ENCODE peak calls at places on chromosomes 2 and 18, in ten cellular contexts. One of them, this sample, is unnamed.

GRCh38 chr18:68406761-68407160 is 308.1 kb downstream of the TMX3 start:
- DNase-seq in Caki2: no peak
- DNase-seq in K562: no peak
- DNase-seq in right cardiac atrium: no peak
- DNase-seq in GM10248: no peak
- DNase-seq in hypothalamus: no peak
- DNase-seq in brain microvascular endothelial cell: no peak
- DNase-seq in suprapubic skin: no peak
- DNase-seq in kidney tubule cell: no peak
- DNase-seq in memory B cell: no peak
- DNase-seq in this sample: no peak

GRCh38 chr2:98548920-98549818 is 59.1 kb downstream of the COA5 start:
- DNase-seq in GM10248: peak
- DNase-seq in kidney tubule cell: no peak
- DNase-seq in Caki2: no peak
- DNase-seq in hypothalamus: no peak
- DNase-seq in brain microvascular endothelial cell: no peak
- DNase-seq in right cardiac atrium: no peak
- DNase-seq in memory B cell: no peak
- DNase-seq in suprapubic skin: no peak
- DNase-seq in K562: no peak
- DNase-seq in this sample: peak

GRCh38 chr2:84649487-84650142 is 133.3 kb downstream of the DNAH6 start:
- DNase-seq in brain microvascular endothelial cell: no peak
- DNase-seq in hypothalamus: no peak
- DNase-seq in kidney tubule cell: no peak
- DNase-seq in suprapubic skin: no peak
- DNase-seq in right cardiac atrium: no peak
- DNase-seq in memory B cell: no peak
- DNase-seq in Caki2: no peak
- DNase-seq in GM10248: no peak
- DNase-seq in K562: no peak
- DNase-seq in this sample: no peak

GRCh38 chr2:55097083-55097461 is 46.8 kb upstream of the RTN4 start:
- DNase-seq in brain microvascular endothelial cell: no peak
- DNase-seq in K562: no peak
- DNase-seq in suprapubic skin: no peak
- DNase-seq in memory B cell: no peak
- DNase-seq in Caki2: no peak
- DNase-seq in hypothalamus: no peak
- DNase-seq in kidney tubule cell: no peak
- DNase-seq in GM10248: no peak
- DNase-seq in right cardiac atrium: no peak
- DNase-seq in this sample: no peak

GRCh38 chr18:808502-808901 is 3.5 kb downstream of the YES1 start:
- DNase-seq in memory B cell: no peak
- DNase-seq in suprapubic skin: no peak
- DNase-seq in K562: no peak
- DNase-seq in brain microvascular endothelial cell: no peak
- DNase-seq in right cardiac atrium: no peak
- DNase-seq in Caki2: no peak
- DNase-seq in GM10248: no peak
- DNase-seq in kidney tubule cell: no peak
- DNase-seq in hypothalamus: no peak
- DNase-seq in this sample: no peak

GRCh38 chr2:16608661-16609643 is 56.7 kb downstream of the CYRIA start:
- DNase-seq in hypothalamus: peak
- DNase-seq in memory B cell: peak
- DNase-seq in brain microvascular endothelial cell: peak
- DNase-seq in right cardiac atrium: peak
- DNase-seq in suprapubic skin: peak
- DNase-seq in kidney tubule cell: peak
- DNase-seq in Caki2: no peak
- DNase-seq in GM10248: peak
- DNase-seq in K562: peak
- DNase-seq in this sample: peak

GRCh38 chr2:24418166-24418843 is 58.0 kb upstream of the ITSN2 start:
- DNase-seq in suprapubic skin: no peak
- DNase-seq in brain microvascular endothelial cell: no peak
- DNase-seq in memory B cell: no peak
- DNase-seq in kidney tubule cell: no peak
- DNase-seq in right cardiac atrium: no peak
- DNase-seq in K562: no peak
- DNase-seq in hypothalamus: no peak
- DNase-seq in GM10248: no peak
- DNase-seq in Caki2: no peak
- DNase-seq in this sample: peak

GRCh38 chr2:235157746-235158482 is 206.1 kb downstream of the SH3BP4 start:
- DNase-seq in hypothalamus: no peak
- DNase-seq in Caki2: no peak
- DNase-seq in kidney tubule cell: no peak
- DNase-seq in brain microvascular endothelial cell: no peak
- DNase-seq in GM10248: no peak
- DNase-seq in right cardiac atrium: no peak
- DNase-seq in K562: no peak
- DNase-seq in suprapubic skin: no peak
- DNase-seq in memory B cell: no peak
- DNase-seq in this sample: no peak

GRCh38 chr2:133530645-133531044 is 37.6 kb downstream of the NCKAP5 start:
- DNase-seq in right cardiac atrium: no peak
- DNase-seq in kidney tubule cell: no peak
- DNase-seq in brain microvascular endothelial cell: no peak
- DNase-seq in Caki2: no peak
- DNase-seq in hypothalamus: no peak
- DNase-seq in suprapubic skin: no peak
- DNase-seq in K562: no peak
- DNase-seq in memory B cell: no peak
- DNase-seq in GM10248: no peak
- DNase-seq in this sample: no peak

GRCh38 chr2:15560988-15561573 is at the start of gene NBAS:
- DNase-seq in suprapubic skin: peak
- DNase-seq in right cardiac atrium: peak
- DNase-seq in Caki2: peak
- DNase-seq in GM10248: peak
- DNase-seq in kidney tubule cell: peak
- DNase-seq in K562: peak
- DNase-seq in hypothalamus: peak
- DNase-seq in brain microvascular endothelial cell: peak
- DNase-seq in memory B cell: peak
- DNase-seq in this sample: peak

GRCh38 chr2:156331572-156332451 is 709 bp downstream of the NR4A2 start:
- DNase-seq in hypothalamus: peak
- DNase-seq in kidney tubule cell: peak
- DNase-seq in K562: peak
- DNase-seq in Caki2: peak
- DNase-seq in suprapubic skin: peak
- DNase-seq in memory B cell: peak
- DNase-seq in right cardiac atrium: peak
- DNase-seq in brain microvascular endothelial cell: peak
- DNase-seq in GM10248: no peak
- DNase-seq in this sample: peak

GRCh38 chr2:229330952-229331351 is 59.9 kb upstream of the PID1 start:
- DNase-seq in kidney tubule cell: no peak
- DNase-seq in Caki2: no peak
- DNase-seq in suprapubic skin: no peak
- DNase-seq in GM10248: no peak
- DNase-seq in memory B cell: peak
- DNase-seq in hypothalamus: no peak
- DNase-seq in brain microvascular endothelial cell: no peak
- DNase-seq in K562: no peak
- DNase-seq in right cardiac atrium: no peak
- DNase-seq in this sample: no peak

GRCh38 chr2:58939388-58939787 is 698.3 kb upstream of the FANCL start:
- DNase-seq in GM10248: no peak
- DNase-seq in memory B cell: no peak
- DNase-seq in hypothalamus: no peak
- DNase-seq in suprapubic skin: no peak
- DNase-seq in brain microvascular endothelial cell: peak
- DNase-seq in K562: no peak
- DNase-seq in right cardiac atrium: no peak
- DNase-seq in kidney tubule cell: peak
- DNase-seq in Caki2: no peak
- DNase-seq in this sample: no peak

GRCh38 chr2:168130302-168130701 is 117.1 kb downstream of the STK39 start:
- DNase-seq in Caki2: no peak
- DNase-seq in kidney tubule cell: no peak
- DNase-seq in memory B cell: no peak
- DNase-seq in right cardiac atrium: no peak
- DNase-seq in brain microvascular endothelial cell: no peak
- DNase-seq in hypothalamus: no peak
- DNase-seq in GM10248: no peak
- DNase-seq in K562: no peak
- DNase-seq in suprapubic skin: no peak
- DNase-seq in this sample: no peak

GRCh38 chr2:181036445-181036844 is 56.0 kb downstream of the UBE2E3 start:
- DNase-seq in Caki2: no peak
- DNase-seq in right cardiac atrium: no peak
- DNase-seq in suprapubic skin: no peak
- DNase-seq in GM10248: no peak
- DNase-seq in hypothalamus: no peak
- DNase-seq in memory B cell: no peak
- DNase-seq in K562: no peak
- DNase-seq in kidney tubule cell: no peak
- DNase-seq in brain microvascular endothelial cell: no peak
- DNase-seq in this sample: no peak

GRCh38 chr2:30208453-30208852 is 22.9 kb upstream of the LBH start:
- DNase-seq in Caki2: peak
- DNase-seq in memory B cell: peak
- DNase-seq in brain microvascular endothelial cell: peak
- DNase-seq in GM10248: peak
- DNase-seq in K562: peak
- DNase-seq in hypothalamus: peak
- DNase-seq in suprapubic skin: peak
- DNase-seq in kidney tubule cell: peak
- DNase-seq in right cardiac atrium: peak
- DNase-seq in this sample: peak

GRCh38 chr2:73258186-73258912 is 24.2 kb downstream of the CCT7 start:
- DNase-seq in suprapubic skin: peak
- DNase-seq in brain microvascular endothelial cell: no peak
- DNase-seq in memory B cell: no peak
- DNase-seq in hypothalamus: no peak
- DNase-seq in Caki2: no peak
- DNase-seq in kidney tubule cell: no peak
- DNase-seq in GM10248: no peak
- DNase-seq in K562: no peak
- DNase-seq in right cardiac atrium: no peak
- DNase-seq in this sample: no peak

GRCh38 chr2:53575606-53576360 is 191.8 kb upstream of the CHAC2 start:
- DNase-seq in hypothalamus: no peak
- DNase-seq in K562: no peak
- DNase-seq in GM10248: no peak
- DNase-seq in memory B cell: no peak
- DNase-seq in kidney tubule cell: no peak
- DNase-seq in right cardiac atrium: no peak
- DNase-seq in suprapubic skin: no peak
- DNase-seq in Caki2: no peak
- DNase-seq in brain microvascular endothelial cell: peak
- DNase-seq in this sample: no peak

GRCh38 chr2:239400000-239400831 is 604 bp downstream of the HDAC4 start:
- DNase-seq in kidney tubule cell: no peak
- DNase-seq in Caki2: no peak
- DNase-seq in brain microvascular endothelial cell: no peak
- DNase-seq in GM10248: no peak
- DNase-seq in suprapubic skin: no peak
- DNase-seq in K562: peak
- DNase-seq in right cardiac atrium: peak
- DNase-seq in hypothalamus: no peak
- DNase-seq in memory B cell: no peak
- DNase-seq in this sample: peak

GRCh38 chr2:11683486-11683885 is 13.5 kb upstream of the NTSR2 start:
- DNase-seq in kidney tubule cell: no peak
- DNase-seq in right cardiac atrium: no peak
- DNase-seq in GM10248: no peak
- DNase-seq in memory B cell: no peak
- DNase-seq in Caki2: no peak
- DNase-seq in K562: no peak
- DNase-seq in hypothalamus: no peak
- DNase-seq in suprapubic skin: no peak
- DNase-seq in brain microvascular endothelial cell: no peak
- DNase-seq in this sample: no peak

GRCh38 chr2:222813177-222813843 is 47.5 kb upstream of the ACSL3 start:
- DNase-seq in K562: no peak
- DNase-seq in hypothalamus: no peak
- DNase-seq in memory B cell: no peak
- DNase-seq in suprapubic skin: no peak
- DNase-seq in brain microvascular endothelial cell: no peak
- DNase-seq in Caki2: peak
- DNase-seq in GM10248: peak
- DNase-seq in kidney tubule cell: peak
- DNase-seq in right cardiac atrium: no peak
- DNase-seq in this sample: no peak

GRCh38 chr2:162465430-162465829 is 121.5 kb downstream of the GCA start:
- DNase-seq in GM10248: no peak
- DNase-seq in hypothalamus: no peak
- DNase-seq in memory B cell: no peak
- DNase-seq in brain microvascular endothelial cell: no peak
- DNase-seq in right cardiac atrium: no peak
- DNase-seq in suprapubic skin: no peak
- DNase-seq in kidney tubule cell: no peak
- DNase-seq in Caki2: no peak
- DNase-seq in K562: no peak
- DNase-seq in this sample: no peak

This sample was measured in colonic mucosa.